ENCODE peak calls at places on chromosome 21, in ten cellular contexts. One of them, this sample, is unnamed. For H3K9me3, the result is how much of the 10 kb centered on the place peaks cover.

GRCh38 chr21:38913120-38913975 is 107.6 kb downstream of the ETS2 start:
- DNase-seq in cardiac muscle cell: peak
- DNase-seq in astrocyte: peak
- DNase-seq in left ventricle myocardium inferior: peak
- DNase-seq in neuronal stem cell: peak
- DNase-seq in upper lobe of right lung: peak
- DNase-seq in psoas muscle: peak
- DNase-seq in endothelial cell of umbilical vein: peak
- DNase-seq in heart left ventricle: peak
- DNase-seq in PC-3: peak
- DNase-seq in this sample: peak

GRCh38 chr21:29737188-29737587 is 202.6 kb downstream of the GRIK1 start:
- DNase-seq in cardiac muscle cell: no peak
- DNase-seq in astrocyte: no peak
- DNase-seq in left ventricle myocardium inferior: no peak
- DNase-seq in neuronal stem cell: no peak
- DNase-seq in upper lobe of right lung: no peak
- DNase-seq in psoas muscle: no peak
- DNase-seq in endothelial cell of umbilical vein: no peak
- DNase-seq in heart left ventricle: no peak
- DNase-seq in PC-3: no peak
- DNase-seq in this sample: no peak

GRCh38 chr21:34072145-34073031 is 990 bp upstream of the MRPS6 start:
- DNase-seq in cardiac muscle cell: no peak
- DNase-seq in astrocyte: no peak
- DNase-seq in left ventricle myocardium inferior: no peak
- DNase-seq in neuronal stem cell: no peak
- DNase-seq in upper lobe of right lung: no peak
- DNase-seq in psoas muscle: peak
- DNase-seq in endothelial cell of umbilical vein: no peak
- DNase-seq in heart left ventricle: peak
- DNase-seq in PC-3: peak
- DNase-seq in this sample: peak

GRCh38 chr21:17495680-17496079 is 17.2 kb upstream of the CXADR start:
- DNase-seq in cardiac muscle cell: peak
- DNase-seq in astrocyte: peak
- DNase-seq in left ventricle myocardium inferior: no peak
- DNase-seq in neuronal stem cell: no peak
- DNase-seq in upper lobe of right lung: no peak
- DNase-seq in psoas muscle: no peak
- DNase-seq in endothelial cell of umbilical vein: no peak
- DNase-seq in heart left ventricle: no peak
- DNase-seq in PC-3: no peak
- DNase-seq in this sample: no peak

GRCh38 chr21:42258150-42258884 is 39.4 kb downstream of the ABCG1 start:
- DNase-seq in cardiac muscle cell: peak
- DNase-seq in astrocyte: no peak
- DNase-seq in left ventricle myocardium inferior: peak
- DNase-seq in neuronal stem cell: peak
- DNase-seq in upper lobe of right lung: peak
- DNase-seq in psoas muscle: peak
- DNase-seq in endothelial cell of umbilical vein: peak
- DNase-seq in heart left ventricle: peak
- DNase-seq in PC-3: peak
- DNase-seq in this sample: peak

GRCh38 chr21:34592120-34592561 is 22.8 kb downstream of the RCAN1 start:
- DNase-seq in cardiac muscle cell: peak
- DNase-seq in astrocyte: peak
- DNase-seq in left ventricle myocardium inferior: peak
- DNase-seq in neuronal stem cell: no peak
- DNase-seq in upper lobe of right lung: no peak
- DNase-seq in psoas muscle: peak
- DNase-seq in endothelial cell of umbilical vein: no peak
- DNase-seq in heart left ventricle: peak
- DNase-seq in PC-3: no peak
- DNase-seq in this sample: peak

GRCh38 chr21:29164330-29164942 is 34.0 kb downstream of the MAP3K7CL start:
- DNase-seq in cardiac muscle cell: peak
- DNase-seq in astrocyte: peak
- DNase-seq in left ventricle myocardium inferior: no peak
- DNase-seq in neuronal stem cell: no peak
- DNase-seq in upper lobe of right lung: no peak
- DNase-seq in psoas muscle: no peak
- DNase-seq in endothelial cell of umbilical vein: peak
- DNase-seq in heart left ventricle: no peak
- DNase-seq in PC-3: peak
- DNase-seq in this sample: no peak

GRCh38 chr21:33976082-33976979 is 60.7 kb upstream of the ATP5PO start:
- DNase-seq in cardiac muscle cell: peak
- DNase-seq in astrocyte: peak
- DNase-seq in left ventricle myocardium inferior: peak
- DNase-seq in neuronal stem cell: no peak
- DNase-seq in upper lobe of right lung: no peak
- DNase-seq in psoas muscle: peak
- DNase-seq in endothelial cell of umbilical vein: no peak
- DNase-seq in heart left ventricle: no peak
- DNase-seq in PC-3: peak
- DNase-seq in this sample: no peak

GRCh38 chr21:32888971-32889370 is 117.4 kb upstream of the PAXBP1 start:
- DNase-seq in cardiac muscle cell: no peak
- DNase-seq in astrocyte: peak
- DNase-seq in left ventricle myocardium inferior: no peak
- DNase-seq in neuronal stem cell: no peak
- DNase-seq in upper lobe of right lung: no peak
- DNase-seq in psoas muscle: no peak
- DNase-seq in endothelial cell of umbilical vein: no peak
- DNase-seq in heart left ventricle: no peak
- DNase-seq in PC-3: no peak
- DNase-seq in this sample: no peak

GRCh38 chr21:41957991-41958766 is 4.4 kb upstream of the C2CD2 start:
- DNase-seq in cardiac muscle cell: peak
- DNase-seq in astrocyte: peak
- DNase-seq in left ventricle myocardium inferior: peak
- DNase-seq in neuronal stem cell: no peak
- DNase-seq in upper lobe of right lung: no peak
- DNase-seq in psoas muscle: peak
- DNase-seq in endothelial cell of umbilical vein: peak
- DNase-seq in heart left ventricle: peak
- DNase-seq in PC-3: peak
- DNase-seq in this sample: peak

GRCh38 chr21:44918107-44918470 is 2.6 kb downstream of the ITGB2 start:
- DNase-seq in cardiac muscle cell: no peak
- DNase-seq in astrocyte: no peak
- DNase-seq in left ventricle myocardium inferior: no peak
- DNase-seq in neuronal stem cell: no peak
- DNase-seq in upper lobe of right lung: no peak
- DNase-seq in psoas muscle: peak
- DNase-seq in endothelial cell of umbilical vein: no peak
- DNase-seq in heart left ventricle: no peak
- DNase-seq in PC-3: no peak
- DNase-seq in this sample: no peak

GRCh38 chr21:44918581-44919033 is 2.1 kb downstream of the ITGB2 start:
- DNase-seq in cardiac muscle cell: no peak
- DNase-seq in astrocyte: no peak
- DNase-seq in left ventricle myocardium inferior: no peak
- DNase-seq in neuronal stem cell: no peak
- DNase-seq in upper lobe of right lung: peak
- DNase-seq in psoas muscle: no peak
- DNase-seq in endothelial cell of umbilical vein: no peak
- DNase-seq in heart left ventricle: no peak
- DNase-seq in PC-3: no peak
- DNase-seq in this sample: no peak

GRCh38 chr21:44919913-44920693 is 596 bp downstream of the ITGB2 start:
- DNase-seq in cardiac muscle cell: no peak
- DNase-seq in astrocyte: no peak
- DNase-seq in left ventricle myocardium inferior: peak
- DNase-seq in neuronal stem cell: no peak
- DNase-seq in upper lobe of right lung: peak
- DNase-seq in psoas muscle: no peak
- DNase-seq in endothelial cell of umbilical vein: no peak
- DNase-seq in heart left ventricle: no peak
- DNase-seq in PC-3: no peak
- DNase-seq in this sample: no peak

GRCh38 chr21:44920694-44921604 is at the start of gene ITGB2:
- DNase-seq in cardiac muscle cell: no peak
- DNase-seq in astrocyte: no peak
- DNase-seq in left ventricle myocardium inferior: peak
- DNase-seq in neuronal stem cell: no peak
- DNase-seq in upper lobe of right lung: peak
- DNase-seq in psoas muscle: peak
- DNase-seq in endothelial cell of umbilical vein: no peak
- DNase-seq in heart left ventricle: peak
- DNase-seq in PC-3: no peak
- DNase-seq in this sample: no peak

GRCh38 chr21:44919111-44919912 is 1.4 kb downstream of the ITGB2 start:
- DNase-seq in cardiac muscle cell: no peak
- DNase-seq in astrocyte: no peak
- DNase-seq in left ventricle myocardium inferior: peak
- DNase-seq in neuronal stem cell: no peak
- DNase-seq in upper lobe of right lung: peak
- DNase-seq in psoas muscle: peak
- DNase-seq in endothelial cell of umbilical vein: no peak
- DNase-seq in heart left ventricle: no peak
- DNase-seq in PC-3: no peak
- DNase-seq in this sample: no peak
- H3K4me3 ChIP-seq in cardiac muscle cell: no peak
- H3K4me3 ChIP-seq in astrocyte: no peak
- H3K4me3 ChIP-seq in left ventricle myocardium inferior: peak
- H3K4me3 ChIP-seq in neuronal stem cell: no peak
- H3K4me3 ChIP-seq in upper lobe of right lung: peak
- H3K4me3 ChIP-seq in psoas muscle: peak
- H3K4me3 ChIP-seq in endothelial cell of umbilical vein: no peak
- H3K4me3 ChIP-seq in heart left ventricle: peak
- H3K4me3 ChIP-seq in PC-3: no peak
- H3K4me3 ChIP-seq in this sample: no peak

DNA sequence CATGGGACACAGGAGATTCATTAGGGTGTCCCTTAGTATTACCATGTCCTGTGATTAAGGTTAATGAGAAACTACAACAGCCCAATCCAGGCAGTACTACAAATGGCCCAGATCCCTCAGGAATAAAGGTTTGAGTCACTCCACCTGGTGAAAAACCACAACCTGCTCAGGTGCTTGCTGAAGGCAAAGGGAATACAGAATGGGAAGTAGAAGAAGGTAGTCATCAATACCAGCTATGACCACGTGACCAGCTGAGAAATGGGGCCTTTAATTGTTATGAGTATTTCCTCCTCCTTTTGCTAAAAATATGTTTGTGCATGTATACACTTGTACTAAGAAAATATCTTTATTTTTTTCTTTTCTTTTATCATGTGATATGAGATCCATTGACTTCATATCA is 91.1 kb upstream of the ADAMTS5 start:
- DNase-seq in cardiac muscle cell: no peak
- DNase-seq in astrocyte: no peak
- DNase-seq in left ventricle myocardium inferior: no peak
- DNase-seq in neuronal stem cell: no peak
- DNase-seq in upper lobe of right lung: no peak
- DNase-seq in psoas muscle: no peak
- DNase-seq in endothelial cell of umbilical vein: no peak
- DNase-seq in heart left ventricle: no peak
- DNase-seq in PC-3: no peak
- DNase-seq in this sample: no peak
- H3K9me3 ChIP-seq in cardiac muscle cell: under half
- H3K9me3 ChIP-seq in astrocyte: under half
- H3K9me3 ChIP-seq in left ventricle myocardium inferior: under half
- H3K9me3 ChIP-seq in neuronal stem cell: under half
- H3K9me3 ChIP-seq in upper lobe of right lung: under half
- H3K9me3 ChIP-seq in psoas muscle: under half
- H3K9me3 ChIP-seq in endothelial cell of umbilical vein: under half
- H3K9me3 ChIP-seq in heart left ventricle: under half
- H3K9me3 ChIP-seq in PC-3: under half
- H3K9me3 ChIP-seq in this sample: under half

DNA sequence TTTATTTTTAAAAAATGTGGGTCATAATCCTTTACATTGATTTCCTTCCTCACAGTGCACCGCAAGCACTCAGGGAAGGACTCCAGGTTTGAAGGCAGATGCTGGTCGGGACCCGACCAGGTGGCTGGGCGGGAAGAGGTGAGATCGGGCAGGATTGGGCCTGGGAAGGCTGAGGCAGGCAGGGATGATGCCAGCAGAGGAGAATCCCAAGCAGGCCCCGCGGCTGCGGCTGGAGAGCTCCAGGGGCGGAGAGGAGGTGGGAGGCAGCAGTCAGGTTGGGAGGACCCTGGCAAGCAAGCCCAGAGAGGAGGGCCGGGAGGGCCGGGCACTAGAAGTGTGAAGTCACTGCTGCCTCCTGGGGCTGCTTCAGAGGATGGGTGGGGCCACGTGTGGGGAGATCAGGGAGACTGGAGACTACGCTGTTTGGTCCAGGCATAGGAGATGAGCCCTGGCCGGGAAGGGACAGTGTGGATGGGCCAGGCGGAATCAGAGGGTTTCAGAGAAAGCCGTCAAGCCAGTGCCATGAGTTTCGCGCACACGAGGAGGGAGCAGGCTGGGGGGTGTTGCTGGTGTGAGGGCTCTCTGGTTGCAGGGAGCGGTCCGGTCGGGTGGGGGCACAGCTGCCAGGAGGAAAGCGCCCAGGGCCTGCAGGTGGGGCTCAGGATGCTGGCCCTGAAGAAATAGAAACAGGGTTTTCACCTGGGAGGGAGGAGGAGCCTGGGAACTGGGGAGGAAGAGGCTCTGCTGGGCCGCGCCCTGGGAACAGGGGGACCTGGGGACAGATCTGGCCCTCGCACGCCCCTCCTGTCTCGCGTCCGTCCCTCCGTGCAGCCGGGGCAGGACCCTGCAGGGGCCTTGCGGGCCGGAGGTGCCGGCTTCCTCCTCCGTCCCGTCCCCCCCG is 890 bp upstream of the COL18A1 start:
- DNase-seq in cardiac muscle cell: peak
- DNase-seq in astrocyte: peak
- DNase-seq in left ventricle myocardium inferior: peak
- DNase-seq in neuronal stem cell: no peak
- DNase-seq in upper lobe of right lung: no peak
- DNase-seq in psoas muscle: peak
- DNase-seq in endothelial cell of umbilical vein: peak
- DNase-seq in heart left ventricle: peak
- DNase-seq in PC-3: no peak
- DNase-seq in this sample: peak
- H3K4me3 ChIP-seq in cardiac muscle cell: peak
- H3K4me3 ChIP-seq in astrocyte: peak
- H3K4me3 ChIP-seq in left ventricle myocardium inferior: peak
- H3K4me3 ChIP-seq in neuronal stem cell: peak
- H3K4me3 ChIP-seq in upper lobe of right lung: peak
- H3K4me3 ChIP-seq in psoas muscle: peak
- H3K4me3 ChIP-seq in endothelial cell of umbilical vein: peak
- H3K4me3 ChIP-seq in heart left ventricle: peak
- H3K4me3 ChIP-seq in PC-3: peak
- H3K4me3 ChIP-seq in this sample: peak

DNA sequence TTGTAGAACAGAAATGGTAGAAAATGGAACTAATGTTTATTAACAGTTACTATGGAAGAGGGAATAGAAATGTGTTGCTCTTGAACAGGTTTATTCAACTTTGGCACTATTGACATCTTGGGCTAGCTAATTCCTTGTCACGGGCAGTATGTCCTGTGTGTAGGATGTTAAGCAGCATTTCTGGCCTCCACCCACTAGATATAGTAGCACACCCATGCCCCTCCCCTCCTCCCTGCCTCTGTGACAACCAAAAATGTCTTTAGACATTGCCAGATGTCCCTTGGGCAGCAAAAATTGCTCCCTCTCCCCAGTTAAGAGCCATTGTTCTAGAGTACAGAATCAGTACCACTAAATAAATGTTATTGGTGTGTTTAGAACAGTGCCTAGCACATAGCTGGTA is 91.4 kb upstream of the TPTE start:
- DNase-seq in cardiac muscle cell: no peak
- DNase-seq in astrocyte: no peak
- DNase-seq in left ventricle myocardium inferior: no peak
- DNase-seq in neuronal stem cell: no peak
- DNase-seq in upper lobe of right lung: no peak
- DNase-seq in psoas muscle: no peak
- DNase-seq in endothelial cell of umbilical vein: no peak
- DNase-seq in heart left ventricle: no peak
- DNase-seq in PC-3: no peak
- DNase-seq in this sample: no peak
- H3K9me3 ChIP-seq in cardiac muscle cell: under half
- H3K9me3 ChIP-seq in astrocyte: under half
- H3K9me3 ChIP-seq in left ventricle myocardium inferior: under half
- H3K9me3 ChIP-seq in neuronal stem cell: under half
- H3K9me3 ChIP-seq in upper lobe of right lung: under half
- H3K9me3 ChIP-seq in psoas muscle: under half
- H3K9me3 ChIP-seq in endothelial cell of umbilical vein: under half
- H3K9me3 ChIP-seq in heart left ventricle: under half
- H3K9me3 ChIP-seq in PC-3: under half
- H3K9me3 ChIP-seq in this sample: under half

This sample was measured in testis.